ENCODE peak calls at places on chromosomes 16 and 17, in ten cellular contexts. X, O, C, D, F, A, H, G, Z and L are unnamed samples.

GRCh38 chr17:57692770-57693169 is 52.3 kb downstream of the CCDC182 start:
- DNase-seq in X (no peak), O (no peak), C (no peak), D (no peak), F (no peak), A (no peak), H (no peak), G (no peak), Z (no peak), L (no peak)

GRCh38 chr16:9139965-9140364 is 48.5 kb downstream of the HAPSTR1 start:
- DNase-seq in X (no peak), O (no peak), C (no peak), D (no peak), F (no peak), A (no peak), H (no peak), G (no peak), Z (no peak), L (no peak)

GRCh38 chr16:4729876-4730275 is 4.2 kb downstream of the ANKS3 start:
- DNase-seq in X (no peak), O (no peak), C (no peak), D (no peak), F (no peak), A (no peak), H (no peak), G (no peak), Z (no peak), L (no peak)

GRCh38 chr17:47929218-47930000 is 12.0 kb upstream of the PNPO start:
- DNase-seq in X (no peak), O (no peak), C (no peak), D (no peak), F (no peak), A (no peak), H (no peak), G (no peak), Z (no peak), L (no peak)

GRCh38 chr16:85353839-85354622 is 241.8 kb upstream of the CIBAR2 start:
- DNase-seq in X (peak), O (peak), C (no peak), D (no peak), F (no peak), A (no peak), H (peak), G (no peak), Z (no peak), L (no peak)

GRCh38 chr17:73973881-73974409 is 229.5 kb upstream of the RPL38 start:
- DNase-seq in X (no peak), O (no peak), C (no peak), D (no peak), F (no peak), A (no peak), H (no peak), G (no peak), Z (no peak), L (no peak)

GRCh38 chr16:62225675-62226074 is 189.4 kb upstream of the CDH8 start:
- DNase-seq in X (no peak), O (peak), C (no peak), D (peak), F (peak), A (peak), H (peak), G (peak), Z (peak), L (no peak)

GRCh38 chr16:68893710-68894705 is 50.7 kb downstream of the TANGO6 start:
- DNase-seq in X (no peak), O (no peak), C (no peak), D (no peak), F (no peak), A (peak), H (no peak), G (no peak), Z (no peak), L (peak)

GRCh38 chr16:3009568-3010390 is 2.9 kb upstream of the CLDN9 start:
- DNase-seq in X (peak), O (peak), C (no peak), D (no peak), F (no peak), A (peak), H (peak), G (no peak), Z (no peak), L (no peak)

GRCh38 chr16:80526418-80527061 is 14.3 kb upstream of the DYNLRB2 start:
- DNase-seq in X (peak), O (no peak), C (no peak), D (no peak), F (no peak), A (no peak), H (peak), G (peak), Z (no peak), L (peak)

DNA sequence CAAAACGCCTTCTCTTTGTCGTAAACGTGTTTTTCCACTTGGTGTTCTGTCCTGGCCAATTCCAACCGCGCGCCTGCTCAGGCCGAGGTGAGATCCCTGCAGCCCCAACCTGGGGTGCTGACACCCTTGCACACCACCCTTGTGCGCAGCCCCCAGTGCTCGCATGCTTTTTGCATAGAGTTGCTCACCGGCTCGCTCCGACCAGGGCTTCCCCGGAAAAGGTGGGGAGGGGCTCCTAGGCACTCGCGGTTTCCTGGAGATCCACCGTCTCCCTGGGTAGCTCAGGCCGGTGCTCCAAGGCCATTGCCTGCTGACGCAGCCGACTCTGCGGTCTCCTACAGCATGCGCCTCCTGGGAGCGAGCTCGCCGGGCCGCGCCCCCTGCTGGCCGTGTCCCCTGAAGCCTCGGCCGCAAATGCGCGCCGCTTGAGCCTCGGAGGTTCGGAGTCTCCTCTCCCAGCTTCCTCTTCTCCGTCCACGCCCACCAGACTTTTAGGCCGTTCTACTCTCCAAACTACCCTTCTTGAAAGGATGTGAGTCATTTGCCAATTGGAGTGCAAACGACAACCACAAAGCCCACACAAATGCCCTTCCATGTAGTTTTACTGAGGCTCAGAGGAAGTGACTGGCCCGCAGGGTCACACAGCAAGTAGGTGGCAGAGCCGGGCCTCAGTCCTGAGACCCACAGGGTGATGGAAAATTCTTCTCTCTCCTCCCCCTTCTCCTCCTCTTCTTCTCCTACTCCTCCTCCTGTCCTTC is 7.2 kb upstream of the PDP2 start:
- DNase-seq in X (peak), O (peak), C (peak), D (peak), F (peak), A (peak), H (peak), G (peak), Z (peak), L (peak)
- TF ChIP-seq POLR2AphosphoS5 in X (peak), O (no peak), C (no peak), D (no peak), F (no peak), A (no peak), H (peak), G (peak), Z (peak), L (peak)

DNA sequence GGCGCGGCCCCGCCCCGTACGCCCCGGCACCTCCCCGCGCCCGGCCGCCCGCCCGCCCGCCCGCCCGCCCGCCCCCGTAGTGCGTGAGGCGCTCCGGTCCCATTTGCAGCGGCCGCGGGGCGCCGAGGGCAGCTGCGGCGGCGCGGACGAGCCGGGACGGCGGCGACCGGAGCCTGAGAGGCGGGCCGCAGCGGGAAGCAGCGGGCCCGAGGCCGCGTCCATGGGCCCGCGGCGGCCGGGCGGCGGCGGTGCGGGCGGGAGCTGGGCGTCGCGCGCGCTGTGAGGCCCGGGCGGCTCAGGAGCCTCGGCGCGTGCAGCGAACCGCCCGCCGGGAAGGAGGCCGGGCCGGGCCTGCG is at the start of gene MPRIP:
- DNase-seq in X (no peak), O (no peak), C (no peak), D (no peak), F (no peak), A (no peak), H (no peak), G (no peak), Z (no peak), L (no peak)
- TF ChIP-seq POLR2AphosphoS5 in X (no peak), O (no peak), C (peak), D (no peak), F (no peak), A (no peak), H (peak), G (no peak), Z (no peak), L (no peak)

GRCh38 chr17:27747462-27748359 is 52.6 kb downstream of the NOS2 start:
- DNase-seq in X (no peak), O (no peak), C (no peak), D (no peak), F (no peak), A (peak), H (no peak), G (no peak), Z (no peak), L (no peak)
- TF ChIP-seq POLR2AphosphoS5 in X (no peak), O (no peak), C (no peak), D (no peak), F (no peak), A (no peak), H (no peak), G (no peak), Z (no peak), L (no peak)

DNA sequence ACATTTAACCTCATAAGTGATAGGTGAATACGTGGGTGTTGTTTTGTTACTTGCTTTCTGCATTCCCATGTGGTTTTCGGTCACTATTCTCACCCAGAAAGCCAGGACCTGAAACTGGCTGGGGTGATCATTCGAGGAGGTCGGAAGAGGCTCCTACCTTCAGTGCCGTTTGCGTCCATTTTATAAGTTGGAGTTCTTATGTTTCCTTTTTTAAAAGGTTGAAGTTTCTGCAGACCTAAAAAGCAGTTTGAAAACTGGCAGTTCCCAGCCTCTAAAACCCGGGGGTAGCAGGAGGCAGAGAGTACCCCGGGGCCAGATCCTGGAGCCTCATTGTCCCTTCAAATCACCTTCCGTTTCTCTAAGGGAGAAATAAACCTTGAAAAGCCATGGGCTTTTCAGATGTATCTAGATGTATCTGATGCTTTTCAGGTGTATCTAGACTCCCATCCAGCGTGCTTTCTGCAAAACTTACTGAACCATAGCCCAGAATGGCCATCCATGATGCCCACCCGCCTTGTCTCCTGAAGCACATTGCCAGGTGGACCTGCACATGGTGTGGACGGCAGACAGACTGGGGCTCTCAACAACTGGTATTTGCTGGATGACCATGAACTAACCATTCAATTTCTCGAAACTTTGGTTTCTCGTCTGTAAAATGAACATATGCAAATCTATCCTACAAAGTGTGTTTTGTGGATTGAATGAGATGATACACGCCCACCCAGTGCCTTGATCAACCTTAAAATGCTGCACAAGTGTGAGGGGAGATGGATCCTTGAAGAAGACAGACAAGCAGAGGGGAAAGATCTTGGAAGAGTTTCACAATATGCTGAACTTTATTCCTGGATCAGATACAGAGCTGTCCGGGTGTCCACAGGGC is 1.3 kb downstream of the NLRC5 start:
- DNase-seq in X (no peak), O (no peak), C (no peak), D (no peak), F (no peak), A (no peak), H (no peak), G (no peak), Z (no peak), L (no peak)
- TF ChIP-seq POLR2AphosphoS5 in X (no peak), O (no peak), C (no peak), D (peak), F (no peak), A (no peak), H (no peak), G (no peak), Z (no peak), L (no peak)

GRCh38 chr16:27462846-27463682 is 61.1 kb downstream of the IL21R start:
- DNase-seq in X (no peak), O (no peak), C (peak), D (no peak), F (no peak), A (no peak), H (no peak), G (no peak), Z (no peak), L (no peak)
- TF ChIP-seq POLR2AphosphoS5 in X (no peak), O (no peak), C (no peak), D (no peak), F (no peak), A (no peak), H (no peak), G (no peak), Z (no peak), L (no peak)

GRCh38 chr16:85865-86264 is 7.8 kb downstream of the MPG start:
- DNase-seq in X (no peak), O (no peak), C (peak), D (no peak), F (no peak), A (no peak), H (no peak), G (no peak), Z (no peak), L (no peak)

GRCh38 chr16:85453-85782 is 7.4 kb downstream of the MPG start:
- DNase-seq in X (no peak), O (no peak), C (peak), D (no peak), F (no peak), A (no peak), H (no peak), G (no peak), Z (no peak), L (no peak)

GRCh38 chr16:83060-83603 is 5.1 kb downstream of the MPG start:
- DNase-seq in X (no peak), O (no peak), C (peak), D (no peak), F (no peak), A (no peak), H (no peak), G (no peak), Z (no peak), L (no peak)

GRCh38 chr16:84718-85452 is 6.9 kb downstream of the MPG start:
- DNase-seq in X (no peak), O (no peak), C (no peak), D (peak), F (peak), A (no peak), H (peak), G (peak), Z (peak), L (peak)

GRCh38 chr16:83781-84615 is 6.0 kb downstream of the MPG start:
- DNase-seq in X (no peak), O (no peak), C (peak), D (no peak), F (no peak), A (no peak), H (no peak), G (no peak), Z (no peak), L (peak)
- TF ChIP-seq POLR2AphosphoS5 in X (no peak), O (no peak), C (no peak), D (no peak), F (peak), A (no peak), H (no peak), G (no peak), Z (no peak), L (peak)

DNA sequence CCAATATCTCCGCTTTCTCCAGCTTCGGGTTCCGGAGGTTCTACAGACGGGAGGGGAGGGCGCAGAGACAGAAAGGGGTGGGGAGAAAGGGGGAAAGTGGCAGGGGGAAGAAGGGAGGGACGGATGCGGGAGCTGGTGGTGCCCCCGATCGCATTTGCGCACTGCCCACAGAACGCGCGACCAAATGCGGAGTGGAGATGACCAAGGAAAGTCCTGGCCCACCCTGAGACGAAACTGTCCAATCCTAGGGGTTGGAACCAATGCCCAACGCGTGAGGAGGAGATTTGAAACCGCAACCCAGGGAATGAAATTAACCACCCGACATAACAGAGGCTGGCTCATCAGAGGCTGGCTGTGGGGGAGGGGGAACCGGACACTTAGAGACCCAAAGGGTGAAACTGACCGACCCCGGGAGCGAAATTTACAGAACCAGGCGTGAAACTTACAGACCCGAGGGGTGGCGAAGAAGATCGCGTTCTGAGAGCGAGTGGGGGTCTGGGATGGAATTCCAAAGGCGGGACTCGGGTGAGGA is 1.4 kb downstream of the HES7 start:
- DNase-seq in X (no peak), O (no peak), C (no peak), D (no peak), F (no peak), A (peak), H (no peak), G (no peak), Z (no peak), L (peak)
- TF ChIP-seq POLR2AphosphoS5 in X (no peak), O (no peak), C (no peak), D (no peak), F (no peak), A (peak), H (no peak), G (no peak), Z (no peak), L (no peak)

GRCh38 chr16:26012376-26012775 is 320.6 kb downstream of the HS3ST4 start:
- DNase-seq in X (no peak), O (no peak), C (no peak), D (no peak), F (no peak), A (no peak), H (no peak), G (no peak), Z (no peak), L (no peak)
- TF ChIP-seq POLR2AphosphoS5 in X (no peak), O (no peak), C (no peak), D (no peak), F (no peak), A (no peak), H (no peak), G (no peak), Z (no peak), L (no peak)

GRCh38 chr17:17766351-17767095 is 70.3 kb downstream of the SREBF1 start:
- DNase-seq in X (no peak), O (no peak), C (peak), D (no peak), F (peak), A (no peak), H (no peak), G (no peak), Z (no peak), L (no peak)
- TF ChIP-seq POLR2AphosphoS5 in X (no peak), O (no peak), C (no peak), D (no peak), F (no peak), A (no peak), H (no peak), G (no peak), Z (no peak), L (no peak)

GRCh38 chr16:88771294-88771772 is 13.7 kb downstream of the PIEZO1 start:
- DNase-seq in X (no peak), O (no peak), C (peak), D (no peak), F (no peak), A (no peak), H (no peak), G (no peak), Z (no peak), L (no peak)

GRCh38 chr16:88774544-88775393 is 10.3 kb downstream of the PIEZO1 start:
- DNase-seq in X (no peak), O (no peak), C (peak), D (no peak), F (no peak), A (no peak), H (no peak), G (no peak), Z (no peak), L (no peak)

GRCh38 chr16:88775825-88776224 is 9.2 kb downstream of the PIEZO1 start:
- DNase-seq in X (no peak), O (no peak), C (peak), D (no peak), F (no peak), A (no peak), H (no peak), G (no peak), Z (no peak), L (no peak)

GRCh38 chr16:88772871-88773811 is 11.9 kb downstream of the PIEZO1 start:
- DNase-seq in X (no peak), O (peak), C (peak), D (no peak), F (no peak), A (no peak), H (no peak), G (no peak), Z (no peak), L (no peak)

DNA sequence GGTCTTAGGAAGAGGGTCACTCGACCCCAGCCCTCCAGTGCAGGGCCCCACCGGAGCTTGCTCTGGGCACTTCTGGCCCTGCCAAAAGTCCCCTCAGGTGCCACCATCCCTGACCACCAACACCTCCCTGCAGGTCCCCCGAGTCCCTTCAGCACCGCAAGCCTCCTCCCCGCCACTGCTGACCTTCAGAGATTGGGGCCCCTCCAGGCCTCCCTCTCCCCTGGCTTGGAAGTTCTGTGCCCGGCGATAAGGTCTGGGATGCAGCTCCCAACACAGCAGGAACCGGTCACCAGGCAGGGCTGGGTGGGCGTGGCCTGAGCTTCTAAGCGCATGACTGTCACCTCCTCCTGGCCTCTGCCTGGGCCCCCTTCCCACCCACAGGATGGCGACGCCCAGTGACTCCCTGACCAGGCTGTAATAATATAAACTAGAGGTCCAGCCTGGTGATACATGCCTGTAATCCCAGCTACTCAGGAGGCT is 11.2 kb downstream of the PIEZO1 start:
- DNase-seq in X (no peak), O (no peak), C (peak), D (no peak), F (no peak), A (no peak), H (peak), G (no peak), Z (no peak), L (peak)
- TF ChIP-seq POLR2AphosphoS5 in X (no peak), O (no peak), C (peak), D (no peak), F (no peak), A (no peak), H (peak), G (no peak), Z (no peak), L (no peak)